ENCODE peak calls at places on chromosome 19, in four cellular contexts. R, N, E and J are unnamed samples.

GRCh38 chr19:1017115-1017905 is 3.6 kb downstream of the TMEM259 start:
- DNase-seq in E (no peak), R (peak), N (no peak), J (peak)

GRCh38 chr19:2051771-2052704 is 994 bp upstream of the MKNK2 start:
- DNase-seq in N (no peak), E (peak), R (no peak), J (no peak)

GRCh38 chr19:48728882-48729645 is 9.5 kb upstream of the MAMSTR start:
- DNase-seq in E (no peak), R (no peak), N (no peak), J (no peak)

GRCh38 chr19:3657395-3657769 is 30.8 kb upstream of the CACTIN start:
- DNase-seq in N (no peak), R (no peak), E (no peak), J (no peak)

GRCh38 chr19:3056454-3057016 is 5.8 kb downstream of the TLE5 start:
- DNase-seq in R (no peak), N (no peak), E (no peak), J (no peak)

GRCh38 chr19:52734340-52734892 is 428 bp downstream of the ZNF611 start:
- DNase-seq in E (no peak), R (peak), N (no peak), J (no peak)

GRCh38 chr19:54660967-54661366 is 1.8 kb upstream of the LILRB4 start:
- DNase-seq in R (no peak), E (peak), N (no peak), J (no peak)

GRCh38 chr19:56121180-56122167 is at the start of gene ZNF787:
- DNase-seq in N (peak), E (peak), R (peak), J (peak)

GRCh38 chr19:670609-671075 is 5.5 kb upstream of the FSTL3 start:
- DNase-seq in N (no peak), R (no peak), E (no peak), J (no peak)

GRCh38 chr19:11261431-11261901 is 858 bp downstream of the DOCK6 start:
- DNase-seq in N (no peak), E (no peak), R (no peak), J (no peak)

GRCh38 chr19:48149430-48149829 is 20.7 kb downstream of the LIG1 start:
- DNase-seq in N (no peak), E (no peak), R (no peak), J (no peak)

GRCh38 chr19:49889687-49890348 is 6.9 kb downstream of the IL4I1 start:
- DNase-seq in N (peak), R (peak), E (no peak), J (peak)

GRCh38 chr19:10625003-10625761 is at the start of gene SLC44A2:
- DNase-seq in E (no peak), R (peak), N (no peak), J (no peak)

GRCh38 chr19:10113964-10114650 is 2.6 kb downstream of the P2RY11 start:
- DNase-seq in N (no peak), E (no peak), R (no peak), J (no peak)

GRCh38 chr19:3452456-3453068 is 27.8 kb downstream of the SMIM24 start:
- DNase-seq in N (no peak), E (no peak), R (no peak), J (no peak)

GRCh38 chr19:57934820-57935665 is at the start of gene ZNF418:
- DNase-seq in E (peak), N (no peak), R (no peak), J (peak)

GRCh38 chr19:54168174-54168917 is 4.6 kb downstream of the TMC4 start:
- DNase-seq in N (peak), E (no peak), R (peak), J (peak)

GRCh38 chr19:32870154-32870573 is 597 bp upstream of the SLC7A9 start:
- DNase-seq in N (no peak), R (no peak), E (no peak), J (no peak)

GRCh38 chr19:48715681-48716171 is 3.8 kb downstream of the MAMSTR start:
- DNase-seq in E (no peak), R (no peak), N (no peak), J (no peak)

GRCh38 chr19:10736189-10736588 is 18.3 kb downstream of the DNM2 start:
- DNase-seq in E (no peak), N (no peak), R (no peak), J (no peak)

GRCh38 chr19:40467007-40467565 is 285 bp downstream of the SPTBN4 start:
- DNase-seq in E (no peak), N (no peak), R (no peak), J (no peak)

GRCh38 chr19:38666662-38667448 is 19.4 kb downstream of the ACTN4 start:
- DNase-seq in N (peak), R (no peak), E (no peak), J (no peak)

GRCh38 chr19:610801-611505 is 21.3 kb downstream of the HCN2 start:
- DNase-seq in E (no peak), N (peak), R (peak), J (no peak)

GRCh38 chr19:38592940-38593339 is 24.8 kb downstream of the MAP4K1 start:
- DNase-seq in N (no peak), E (no peak), R (no peak), J (no peak)

GRCh38 chr19:6580313-6580712 is 10.6 kb downstream of the CD70 start:
- DNase-seq in N (no peak), E (no peak), R (no peak), J (no peak)

GRCh38 chr19:14563989-14564650 is 7.7 kb downstream of the NDUFB7 start:
- DNase-seq in E (no peak), R (peak), N (peak), J (peak)

GRCh38 chr19:43499042-43499441 is 5.5 kb downstream of the PHLDB3 start:
- DNase-seq in E (no peak), N (no peak), R (no peak), J (no peak)

GRCh38 chr19:55373318-55373992 is 3.2 kb upstream of the TMEM190 start:
- DNase-seq in E (no peak), N (no peak), R (no peak), J (no peak)

GRCh38 chr19:7468840-7469239 is 20.0 kb downstream of the PEX11G start:
- DNase-seq in R (no peak), E (no peak), N (no peak), J (no peak)

GRCh38 chr19:6551607-6552450 is 21.0 kb downstream of the TNFSF9 start:
- DNase-seq in E (no peak), R (peak), N (peak), J (no peak)

GRCh38 chr19:48910803-48911202 is 10.7 kb downstream of the NUCB1 start:
- DNase-seq in E (no peak), N (no peak), R (no peak), J (no peak)

DNA sequence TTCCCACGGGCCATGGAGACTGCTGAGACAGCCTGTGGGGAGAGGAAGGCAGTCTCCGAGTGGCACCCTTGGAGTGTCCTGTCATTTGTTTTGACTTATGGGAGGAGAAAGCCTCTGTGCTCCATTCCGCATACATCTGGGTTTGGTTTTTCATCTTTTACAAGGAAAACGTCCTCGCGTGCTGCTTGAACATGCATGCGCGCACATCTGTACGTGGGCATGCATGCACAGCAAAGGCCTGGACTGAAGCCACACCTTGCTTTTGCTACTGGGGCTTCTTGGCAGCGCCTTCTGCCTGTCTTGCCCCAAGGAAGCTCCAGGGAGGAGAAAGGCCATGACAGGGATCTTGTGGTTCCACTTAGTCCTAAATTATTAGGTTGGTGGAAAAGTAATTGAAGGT is 44.0 kb downstream of the SUGP2 start:
- DNase-seq in R (no peak), E (no peak), N (no peak), J (no peak)
- TF ChIP-seq SPI1 in R (no peak), E (no peak), N (no peak), J (no peak)

GRCh38 chr19:45667620-45668341 is at the start of gene GIPR:
- DNase-seq in E (no peak), R (peak), N (no peak), J (peak)
- TF ChIP-seq POLR2AphosphoS5 in E (peak), R (peak), N (no peak), J (no peak)

GRCh38 chr19:46068345-46069258 is 27.8 kb upstream of the IGFL4 start:
- DNase-seq in R (no peak), E (no peak), N (no peak), J (peak)
- TF ChIP-seq SPI1 in R (no peak), E (no peak), N (no peak), J (no peak)

DNA sequence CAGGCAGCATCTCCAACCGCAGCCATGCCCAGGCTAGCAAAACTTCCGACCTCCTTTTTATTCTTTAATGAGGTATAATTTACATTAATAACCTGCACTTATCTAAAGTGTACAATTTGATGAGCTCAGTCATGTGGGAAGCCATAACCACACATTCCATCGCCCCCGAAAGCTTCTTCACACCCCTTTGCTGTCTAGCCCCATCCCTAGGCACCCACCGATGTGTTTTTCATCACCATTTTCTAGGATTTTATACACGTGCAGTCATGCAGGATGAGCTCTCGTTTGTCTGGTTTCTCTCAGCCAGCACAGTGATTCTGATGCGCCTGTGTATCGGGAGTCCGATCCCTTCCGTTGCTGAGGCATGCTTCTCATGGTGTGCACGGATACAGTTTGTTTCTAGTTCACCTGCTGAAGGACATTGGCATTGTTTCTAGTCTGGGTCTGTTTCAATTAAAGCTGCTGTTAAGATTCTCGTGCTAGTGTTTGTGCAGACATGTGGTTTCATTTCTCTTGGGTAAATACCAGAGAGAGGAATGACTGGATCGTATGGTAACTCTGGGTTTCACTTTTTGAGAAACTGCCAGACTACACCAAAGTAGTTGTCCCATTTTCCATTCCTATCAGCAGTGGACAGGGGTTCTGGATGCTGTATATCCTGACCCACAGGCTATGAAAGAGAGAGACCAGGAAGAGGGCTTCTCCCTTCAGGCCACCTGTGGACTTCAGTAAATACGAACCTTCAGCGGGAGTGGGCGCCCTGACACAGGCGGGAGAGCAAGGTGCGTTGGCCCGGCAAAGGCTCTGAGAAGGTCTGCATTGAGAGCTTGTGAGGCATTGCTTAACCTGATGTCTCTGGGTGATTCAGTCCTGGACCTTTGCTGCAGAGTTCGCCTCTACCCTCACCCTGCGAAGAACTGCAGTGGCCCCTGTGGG is 4.9 kb downstream of the AP1M1 start:
- DNase-seq in R (no peak), E (no peak), N (no peak), J (no peak)
- TF ChIP-seq POLR2AphosphoS5 in R (no peak), E (no peak), N (no peak), J (no peak)

DNA sequence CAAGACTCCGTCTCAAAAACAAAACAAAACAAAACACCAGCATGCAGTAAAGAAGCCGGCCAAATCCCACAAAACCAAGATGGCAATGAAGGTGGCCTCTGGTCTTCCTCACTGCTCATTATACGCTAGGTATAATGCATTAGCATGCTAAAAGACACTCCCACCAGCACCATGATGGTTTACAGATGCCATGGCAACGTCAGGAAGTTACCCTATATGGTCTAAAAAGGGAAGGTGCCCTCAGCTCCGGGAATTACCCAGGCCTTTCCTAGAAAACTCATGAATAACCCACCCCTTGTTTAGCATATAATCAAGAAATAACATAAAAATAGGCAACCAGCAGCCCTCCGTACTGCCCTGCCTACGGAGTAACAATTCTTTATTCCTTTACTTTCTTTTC is 21.1 kb upstream of the PLEKHF1 start:
- DNase-seq in R (no peak), E (no peak), N (no peak), J (no peak)
- TF ChIP-seq SPI1 in R (no peak), E (no peak), N (no peak), J (no peak)

DNA sequence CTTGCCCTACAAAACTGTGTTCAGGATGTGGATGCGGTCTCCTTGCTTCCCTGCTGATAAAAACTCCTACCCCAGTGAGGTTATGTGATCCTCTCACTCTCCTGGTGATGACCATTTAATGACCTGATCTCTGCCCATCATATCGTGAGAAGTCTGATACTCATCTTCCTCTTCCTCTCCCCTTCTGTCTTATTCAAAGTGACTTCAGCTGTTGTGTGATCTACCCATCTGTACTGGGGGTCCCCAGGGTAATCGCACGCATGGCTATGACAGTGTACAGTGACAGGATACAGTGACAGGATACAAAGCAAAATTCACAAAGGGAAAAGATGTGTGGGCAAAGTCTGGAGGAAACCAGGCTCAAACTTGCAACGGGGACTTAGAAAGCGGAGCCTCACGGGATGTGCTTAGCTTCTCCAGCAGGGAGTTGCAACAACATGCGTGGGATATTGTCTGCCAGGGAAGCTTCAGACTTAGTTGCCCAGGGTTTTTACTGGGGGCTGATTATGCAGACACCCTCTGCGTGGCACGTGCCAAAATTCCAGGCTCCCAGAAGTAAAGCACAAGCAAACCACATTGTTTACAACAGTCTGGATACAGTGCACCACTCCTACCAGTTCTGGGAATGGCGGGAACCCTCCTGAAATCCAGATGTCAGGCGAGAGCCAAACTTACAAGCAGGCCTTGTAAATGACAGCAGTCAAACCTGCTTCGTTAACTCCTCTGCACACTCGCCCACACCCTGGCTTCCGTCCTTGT is 18.1 kb upstream of the GARRE1 start:
- DNase-seq in R (no peak), N (no peak), E (no peak), J (no peak)
- TF ChIP-seq POLR2AphosphoS5 in R (no peak), N (no peak), E (no peak), J (no peak)

GRCh38 chr19:36257512-36257876 is 42.6 kb downstream of the ZNF146 start:
- DNase-seq in N (no peak), R (no peak), E (no peak), J (no peak)
- TF ChIP-seq SPI1 in N (no peak), R (no peak), E (no peak), J (no peak)

GRCh38 chr19:20999731-21000352 is 20.6 kb upstream of the ZNF430 start:
- DNase-seq in N (peak), E (peak), R (peak), J (no peak)
- TF ChIP-seq POLR2AphosphoS5 in N (no peak), E (peak), R (no peak), J (no peak)

DNA sequence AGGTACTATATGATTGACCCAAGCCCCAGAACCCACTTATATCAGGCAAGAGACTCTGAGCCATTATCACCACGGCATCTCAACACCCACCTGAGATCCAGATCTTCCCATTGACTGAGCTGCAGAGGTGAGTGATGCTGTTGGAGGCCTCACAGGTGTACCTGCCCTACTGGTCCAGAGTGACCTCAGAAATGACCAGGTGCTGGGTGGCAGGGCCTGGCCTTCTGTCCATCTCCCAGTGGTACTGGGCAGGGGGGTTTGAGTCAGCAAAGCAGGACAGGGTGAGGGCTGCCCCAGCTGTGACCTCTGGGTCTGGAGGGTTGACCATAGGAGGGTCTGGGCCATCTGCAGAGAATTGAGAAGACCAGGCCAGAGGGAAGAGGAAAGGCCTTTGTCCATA is 13.2 kb upstream of the CEACAM20 start:
- DNase-seq in R (no peak), E (no peak), N (no peak), J (no peak)
- TF ChIP-seq SPI1 in R (no peak), E (no peak), N (no peak), J (no peak)

GRCh38 chr19:13154911-13155471 is 4.8 kb downstream of the IER2 start:
- DNase-seq in N (no peak), R (peak), E (no peak), J (no peak)
- TF ChIP-seq POLR2AphosphoS5 in N (peak), R (peak), E (peak), J (peak)